ENCODE peak calls at places on chromosomes 4 and X, in four cellular contexts. J, G, R and M are unnamed samples.
A peak's percentile ranks its signal among the peaks of the same experiment; 100 is the strongest.

GRCh38 chrX:18649498-18649951 is 22.4 kb downstream of the RS1 start:
- DNase-seq in J (no peak), G (no peak), R (no peak), M (no peak)

GRCh38 chr4:145293658-145294057 is 113.3 kb upstream of the OTUD4 start:
- DNase-seq in J (no peak), G (no peak), R (peak; percentile 18), M (no peak)

GRCh38 chr4:142574306-142574705 is 271.8 kb downstream of the INPP4B start:
- DNase-seq in J (no peak), G (no peak), R (no peak), M (no peak)

GRCh38 chr4:185933078-185933581 is 121.1 kb upstream of the SORBS2 start:
- DNase-seq in J (no peak), G (no peak), R (peak; percentile 98), M (no peak)

GRCh38 chr4:165248102-165248501 is 40.7 kb downstream of the KLHL2 start:
- DNase-seq in J (no peak), G (no peak), R (no peak), M (no peak)

GRCh38 chrX:121122332-121122731 is 74.9 kb downstream of the GLUD2 start:
- DNase-seq in J (no peak), G (no peak), R (peak; percentile 3), M (no peak)

GRCh38 chr4:10582059-10582686 is 102.4 kb downstream of the CLNK start:
- DNase-seq in J (peak; percentile 36), G (no peak), R (peak; percentile 71), M (peak; percentile 45)

GRCh38 chr4:4321951-4322688 is 32.1 kb downstream of the ZBTB49 start:
- DNase-seq in J (no peak), G (no peak), R (no peak), M (no peak)

GRCh38 chrX:139903229-139903628 is 29.6 kb downstream of the ATP11C start:
- DNase-seq in J (no peak), G (no peak), R (no peak), M (no peak)

GRCh38 chrX:109684136-109684535 is 48.9 kb downstream of the ACSL4 start:
- DNase-seq in J (no peak), G (no peak), R (peak; percentile 10), M (no peak)

GRCh38 chr4:3361896-3362295 is 69.1 kb downstream of the RGS12 start:
- DNase-seq in J (no peak), G (no peak), R (no peak), M (no peak)

GRCh38 chr4:55838952-55839351 is 14.5 kb upstream of the EXOC1 start:
- DNase-seq in J (no peak), G (no peak), R (no peak), M (no peak)

GRCh38 chrX:79366556-79366887 is 612 bp downstream of the ITM2A start:
- DNase-seq in J (no peak), G (no peak), R (no peak), M (no peak)

GRCh38 chr4:156223985-156224384 is 270.3 kb upstream of the CTSO start:
- DNase-seq in J (no peak), G (no peak), R (no peak), M (no peak)

GRCh38 chr4:30720656-30721352 is 635 bp downstream of the PCDH7 start:
- DNase-seq in J (peak; percentile 13), G (no peak), R (peak; percentile 48), M (no peak)

GRCh38 chrX:10761447-10761846 is 141.1 kb upstream of the MID1 start:
- DNase-seq in J (no peak), G (no peak), R (no peak), M (no peak)

GRCh38 chr4:41538887-41539498 is 1.0 kb downstream of the LIMCH1 start:
- DNase-seq in J (peak; percentile 58), G (no peak), R (no peak), M (no peak)

GRCh38 chr4:47145630-47146029 is 114.3 kb downstream of the GABRB1 start:
- DNase-seq in J (peak; percentile 8), G (no peak), R (peak; percentile 73), M (no peak)

GRCh38 chr4:955931-956381 is 17.4 kb downstream of the DGKQ start:
- DNase-seq in J (no peak), G (no peak), R (no peak), M (no peak)

GRCh38 chr4:168717852-168718251 is 221.0 kb downstream of the PALLD start:
- DNase-seq in J (no peak), G (no peak), R (peak; percentile 84), M (no peak)

GRCh38 chrX:17689971-17690409 is 47.3 kb upstream of the SCML1 start:
- DNase-seq in J (peak; percentile 15), G (no peak), R (peak; percentile 71), M (peak; percentile 46)

GRCh38 chr4:150769235-150769634 is 187.3 kb downstream of the MAB21L2 start:
- DNase-seq in J (peak; percentile 41), G (no peak), R (peak; percentile 81), M (peak; percentile 61)

GRCh38 chr4:23720556-23720955 is 169.3 kb downstream of the PPARGC1A start:
- DNase-seq in J (no peak), G (no peak), R (no peak), M (no peak)

GRCh38 chr4:39825741-39826231 is 127.8 kb downstream of the UBE2K start:
- DNase-seq in J (peak; percentile 9), G (no peak), R (peak; percentile 52), M (no peak)

GRCh38 chr4:76624271-76624681 is 189.2 kb downstream of the SHROOM3 start:
- DNase-seq in J (no peak), G (no peak), R (peak; percentile 93), M (no peak)